ENCODE peak calls at places on chromosomes 12 and 14, in eight cellular contexts. R is iris pigment epithelial cell; D is endothelial cell; V is lower leg skin; W is naive B cell; O is occipital lobe; Q is activated CD4-positive, alpha-beta T cell treated with anti-CD3 and anti-CD28 coated beads, Interleukin-2, amount 50 U/mL, for 4 hours; P is breast epithelium. I is an unnamed sample.

GRCh38 chr12:29282452-29282851 is 98.5 kb downstream of the ERGIC2 start:
- DNase-seq in P (no peak), W (no peak), Q (no peak), R (no peak), O (no peak), D (no peak), V (no peak), I (no peak)

GRCh38 chr14:100022772-100023451 is 42.3 kb upstream of the EVL start:
- DNase-seq in W (no peak), R (peak; percentile 83), V (peak; percentile 24), P (no peak), D (no peak), O (no peak), Q (no peak), I (no peak)

GRCh38 chr14:96592591-96593388 is 90.6 kb downstream of the PAPOLA start:
- DNase-seq in R (peak; percentile 28), Q (peak; percentile 47), P (no peak), D (peak; percentile 50), W (peak; percentile 18), O (peak; percentile 12), V (no peak), I (no peak)

GRCh38 chr12:122062832-122063690 is 15.5 kb upstream of the MLXIP start:
- DNase-seq in W (no peak), V (peak; percentile 53), D (peak; percentile 22), O (no peak), R (peak; percentile 45), Q (no peak), P (no peak), I (peak; percentile 40)

GRCh38 chr14:63650336-63650952 is 8.8 kb upstream of the WDR89 start:
- DNase-seq in W (no peak), R (no peak), V (no peak), P (no peak), D (no peak), Q (peak; percentile 34), O (peak; percentile 17), I (no peak)

GRCh38 chr12:48980953-48981756 is 3.0 kb downstream of the WNT1 start:
- DNase-seq in D (no peak), Q (no peak), W (peak; percentile 40), R (no peak), V (no peak), O (no peak), P (no peak), I (peak; percentile 78)

GRCh38 chr12:10395390-10395998 is 5.7 kb upstream of the KLRK1 start:
- DNase-seq in R (peak; percentile 92), Q (no peak), P (no peak), D (no peak), O (no peak), W (peak; percentile 73), V (peak; percentile 43), I (peak; percentile 52)

GRCh38 chr14:34496679-34497513 is 34.9 kb upstream of the SPTSSA start:
- DNase-seq in D (peak; percentile 8), V (peak; percentile 82), W (no peak), R (peak; percentile 100), Q (no peak), O (peak; percentile 72), P (peak; percentile 71), I (peak; percentile 27)

GRCh38 chr12:106418970-106419369 is 61.4 kb downstream of the POLR3B start:
- DNase-seq in W (no peak), R (no peak), O (no peak), Q (no peak), P (no peak), V (no peak), D (no peak), I (no peak)

GRCh38 chr14:21974741-21975140 is 301.1 kb upstream of the OR4E1 start:
- DNase-seq in P (no peak), O (no peak), W (no peak), Q (no peak), R (no peak), D (no peak), V (no peak), I (no peak)

GRCh38 chr14:62691613-62692489 is 353.4 kb downstream of the KCNH5 start:
- DNase-seq in D (no peak), P (no peak), Q (no peak), V (peak; percentile 40), O (no peak), R (peak; percentile 96), W (no peak), I (peak; percentile 37)

GRCh38 chr12:3035815-3036702 is 41.1 kb upstream of the TSPAN9 start:
- DNase-seq in D (no peak), P (no peak), O (peak; percentile 48), Q (no peak), V (no peak), R (peak; percentile 31), W (no peak), I (peak; percentile 56)

GRCh38 chr12:63294327-63294632 is 143.3 kb upstream of the AVPR1A start:
- DNase-seq in R (peak; percentile 88), V (no peak), O (no peak), W (no peak), Q (no peak), P (no peak), D (no peak), I (peak; percentile 33)

GRCh38 chr14:73753887-73754880 is 40.0 kb upstream of the PNMA1 start:
- DNase-seq in P (no peak), O (peak; percentile 48), V (peak; percentile 70), W (peak; percentile 84), Q (no peak), R (no peak), D (no peak), I (no peak)

GRCh38 chr12:80353254-80353653 is 90.8 kb upstream of the PTPRQ start:
- DNase-seq in V (no peak), R (peak; percentile 92), P (no peak), W (no peak), Q (no peak), D (no peak), O (no peak), I (peak; percentile 20)

GRCh38 chr12:57627504-57628279 is 5.3 kb downstream of the B4GALNT1 start:
- DNase-seq in O (no peak), V (peak; percentile 9), P (no peak), Q (no peak), W (no peak), D (peak; percentile 38), R (no peak), I (no peak)

I was measured in HuH-7.